ENCODE peak calls at places on chromosome 4, in four cellular contexts. One of them, this sample, is unnamed.

GRCh38 chr4:119243868-119244267 is 31.4 kb downstream of the USP53 start:
- DNase-seq in neural progenitor cell: no peak
- DNase-seq in fibroblast of pulmonary artery: no peak
- DNase-seq in stomach: no peak
- DNase-seq in this sample: no peak

GRCh38 chr4:26826721-26827120 is 33.9 kb upstream of the STIM2 start:
- DNase-seq in stomach: peak
- DNase-seq in neural progenitor cell: no peak
- DNase-seq in fibroblast of pulmonary artery: peak
- DNase-seq in this sample: no peak

GRCh38 chr4:184295206-184295605 is 77.5 kb upstream of the ENPP6 start:
- DNase-seq in stomach: no peak
- DNase-seq in neural progenitor cell: no peak
- DNase-seq in fibroblast of pulmonary artery: no peak
- DNase-seq in this sample: no peak

GRCh38 chr4:179095585-179096228 is 1653.5 kb upstream of the AGA start:
- DNase-seq in fibroblast of pulmonary artery: peak
- DNase-seq in stomach: no peak
- DNase-seq in neural progenitor cell: peak
- DNase-seq in this sample: no peak

GRCh38 chr4:80307774-80308465 is 27.6 kb upstream of the CFAP299 start:
- DNase-seq in fibroblast of pulmonary artery: peak
- DNase-seq in neural progenitor cell: peak
- DNase-seq in stomach: no peak
- DNase-seq in this sample: peak

GRCh38 chr4:68912807-68913206 is 38.8 kb downstream of the UGT2A3 start:
- DNase-seq in neural progenitor cell: no peak
- DNase-seq in stomach: no peak
- DNase-seq in fibroblast of pulmonary artery: no peak
- DNase-seq in this sample: no peak

GRCh38 chr4:69743476-69744156 is 16.8 kb downstream of the SULT1B1 start:
- DNase-seq in fibroblast of pulmonary artery: no peak
- DNase-seq in neural progenitor cell: no peak
- DNase-seq in stomach: no peak
- DNase-seq in this sample: no peak

GRCh38 chr4:152651473-152652060 is 28.2 kb downstream of the TMEM154 start:
- DNase-seq in fibroblast of pulmonary artery: no peak
- DNase-seq in neural progenitor cell: no peak
- DNase-seq in stomach: no peak
- DNase-seq in this sample: no peak

GRCh38 chr4:94758141-94758699 is 465 bp downstream of the BMPR1B start:
- DNase-seq in stomach: no peak
- DNase-seq in neural progenitor cell: peak
- DNase-seq in fibroblast of pulmonary artery: no peak
- DNase-seq in this sample: peak

GRCh38 chr4:154416183-154416543 is 75.4 kb downstream of the DCHS2 start:
- DNase-seq in neural progenitor cell: peak
- DNase-seq in fibroblast of pulmonary artery: no peak
- DNase-seq in stomach: no peak
- DNase-seq in this sample: no peak

GRCh38 chr4:156322592-156322991 is 368.9 kb upstream of the CTSO start:
- DNase-seq in stomach: no peak
- DNase-seq in neural progenitor cell: no peak
- DNase-seq in fibroblast of pulmonary artery: peak
- DNase-seq in this sample: peak

GRCh38 chr4:181503800-181504364 is 739.3 kb upstream of the TENM3 start:
- DNase-seq in fibroblast of pulmonary artery: no peak
- DNase-seq in stomach: no peak
- DNase-seq in neural progenitor cell: no peak
- DNase-seq in this sample: no peak

GRCh38 chr4:1026115-1026514 is 14.7 kb downstream of the FGFRL1 start:
- DNase-seq in fibroblast of pulmonary artery: peak
- DNase-seq in neural progenitor cell: no peak
- DNase-seq in stomach: peak
- DNase-seq in this sample: no peak

GRCh38 chr4:125314676-125315570 is at the start of gene FAT4:
- DNase-seq in stomach: peak
- DNase-seq in neural progenitor cell: peak
- DNase-seq in fibroblast of pulmonary artery: peak
- DNase-seq in this sample: peak

DNA sequence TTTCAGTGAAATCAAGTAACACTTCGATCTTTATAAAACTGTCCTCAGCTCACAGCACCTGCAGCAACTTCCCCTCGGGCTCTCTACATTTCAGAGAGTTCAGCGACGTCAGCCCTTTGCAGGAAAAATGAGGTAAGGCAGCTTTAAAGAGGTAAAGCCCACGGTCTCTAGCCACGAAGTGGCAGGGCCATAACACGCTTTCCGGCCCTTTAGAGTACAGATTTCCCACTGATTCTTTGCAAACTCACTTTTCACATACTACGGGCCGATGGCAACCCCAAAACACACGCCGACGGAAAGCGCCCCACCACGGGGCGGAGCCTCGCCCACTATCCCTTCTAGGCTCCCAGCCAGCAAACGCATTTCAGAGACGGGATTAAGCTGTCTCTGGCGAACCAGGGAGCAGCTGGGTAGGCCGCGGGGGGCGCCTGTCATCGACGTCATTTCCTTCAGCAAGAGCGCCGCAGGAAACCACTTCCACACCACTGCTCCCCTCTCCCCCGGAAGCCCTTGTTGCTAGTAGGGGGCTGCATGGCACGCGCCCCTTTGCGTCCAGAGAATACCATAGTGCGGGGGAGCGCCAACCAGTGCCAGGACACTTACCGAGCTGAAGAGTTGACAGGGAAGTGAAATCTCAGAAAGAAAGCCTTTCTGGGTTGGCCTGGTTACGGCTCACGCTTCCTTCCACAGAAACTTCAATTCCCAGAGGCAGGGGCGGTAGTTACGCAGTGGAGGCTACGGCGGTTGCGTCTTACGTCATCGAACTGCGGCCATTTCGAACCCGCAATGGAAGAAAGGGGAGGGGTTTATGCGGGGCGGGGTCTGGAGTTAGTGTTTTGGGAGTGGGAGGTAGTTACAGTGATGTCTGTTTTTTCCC is at the start of gene TRMT10A:
- DNase-seq in neural progenitor cell: peak
- DNase-seq in stomach: peak
- DNase-seq in fibroblast of pulmonary artery: peak
- DNase-seq in this sample: peak
- H3K4me3 ChIP-seq in neural progenitor cell: peak
- H3K4me3 ChIP-seq in stomach: peak
- H3K4me3 ChIP-seq in fibroblast of pulmonary artery: peak
- H3K4me3 ChIP-seq in this sample: peak

GRCh38 chr4:126916626-126917140 is 716.1 kb upstream of the INTU start:
- DNase-seq in stomach: no peak
- DNase-seq in fibroblast of pulmonary artery: peak
- DNase-seq in neural progenitor cell: no peak
- DNase-seq in this sample: peak
- TF ChIP-seq CTCF in stomach: no peak
- TF ChIP-seq CTCF in fibroblast of pulmonary artery: peak
- TF ChIP-seq CTCF in neural progenitor cell: no peak
- TF ChIP-seq CTCF in this sample: peak

DNA sequence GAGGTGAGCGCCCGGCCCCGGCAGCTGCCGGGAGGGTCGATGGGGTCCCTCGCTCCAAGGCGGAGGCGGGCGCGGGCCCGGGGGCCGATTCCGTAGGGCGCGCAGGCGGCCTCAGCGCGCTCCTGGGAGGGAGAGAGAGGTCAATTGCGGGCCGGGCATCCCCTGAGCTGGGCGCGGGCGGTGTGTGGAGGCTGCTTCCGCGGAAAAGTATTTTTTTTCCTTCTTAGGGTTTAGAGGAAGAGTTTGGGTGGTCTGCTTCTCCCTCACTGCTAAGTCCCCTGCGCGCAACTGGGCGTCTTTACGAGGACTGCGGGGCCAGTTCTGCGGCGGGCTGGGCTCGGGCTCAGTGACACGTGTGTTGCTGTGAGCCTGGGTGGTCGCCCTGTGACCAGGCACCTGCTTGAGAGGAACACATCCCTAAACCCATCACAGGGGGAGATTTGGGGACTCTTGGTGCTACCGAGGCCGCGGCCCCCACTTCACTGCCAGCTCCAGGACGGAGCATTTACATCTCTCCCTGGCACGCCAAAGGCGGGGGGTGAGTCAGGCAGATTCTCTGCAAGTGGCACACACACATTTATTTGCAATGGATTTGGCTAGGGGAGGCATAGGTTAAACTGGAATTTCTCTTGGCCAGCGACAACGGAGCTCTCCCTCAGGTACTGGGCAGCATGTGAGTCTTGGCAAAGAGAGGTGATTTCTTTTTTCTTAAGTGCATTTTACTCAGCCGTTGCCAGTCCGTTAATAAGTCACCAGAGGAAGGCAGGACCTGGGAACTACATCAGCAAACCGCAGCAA is 151.2 kb upstream of the SLC4A4 start:
- DNase-seq in stomach: peak
- DNase-seq in fibroblast of pulmonary artery: no peak
- DNase-seq in neural progenitor cell: peak
- DNase-seq in this sample: peak
- H3K4me3 ChIP-seq in stomach: peak
- H3K4me3 ChIP-seq in fibroblast of pulmonary artery: peak
- H3K4me3 ChIP-seq in neural progenitor cell: peak
- H3K4me3 ChIP-seq in this sample: peak

GRCh38 chr4:150886597-150886996 is 128.5 kb downstream of the LRBA start:
- DNase-seq in fibroblast of pulmonary artery: peak
- DNase-seq in neural progenitor cell: no peak
- DNase-seq in stomach: no peak
- DNase-seq in this sample: no peak
- TF ChIP-seq CTCF in fibroblast of pulmonary artery: no peak
- TF ChIP-seq CTCF in neural progenitor cell: no peak
- TF ChIP-seq CTCF in stomach: no peak
- TF ChIP-seq CTCF in this sample: no peak

DNA sequence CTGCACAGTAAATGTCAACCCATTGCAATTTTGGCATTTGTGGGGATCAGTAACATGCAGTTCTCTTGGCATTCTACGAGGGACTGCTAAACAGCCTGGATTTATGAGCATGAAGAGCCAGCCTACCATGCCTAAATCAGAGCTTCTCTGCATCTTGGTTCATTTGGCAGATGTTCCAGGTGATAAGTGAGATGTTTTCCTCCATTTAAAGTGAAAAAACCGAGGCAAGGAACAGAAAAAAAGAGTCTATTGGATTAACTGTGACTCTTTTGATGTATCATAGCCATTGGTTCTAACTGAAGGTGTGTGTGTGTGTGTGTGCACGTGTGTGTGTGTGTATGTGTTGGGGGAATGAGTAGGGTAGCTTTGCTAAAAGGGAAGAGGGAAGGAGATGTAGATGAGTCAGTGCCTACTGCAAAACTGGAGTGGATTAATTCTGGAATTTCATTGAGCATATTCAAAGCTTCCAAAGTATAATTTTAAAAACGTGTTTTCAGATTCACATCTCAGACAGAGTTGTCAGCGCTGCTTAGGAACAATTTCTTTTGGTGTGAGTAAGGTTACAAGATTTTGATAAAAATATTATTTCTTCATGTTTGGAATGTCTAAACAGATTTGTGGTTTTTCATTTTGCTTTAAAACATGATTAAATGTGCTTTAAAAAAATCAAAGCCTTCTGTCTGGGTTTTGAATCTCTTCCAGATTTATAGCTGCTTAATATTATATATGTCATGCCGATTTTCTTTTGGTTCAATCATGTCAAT is 123.3 kb upstream of the LNX1 start:
- DNase-seq in fibroblast of pulmonary artery: peak
- DNase-seq in neural progenitor cell: no peak
- DNase-seq in stomach: no peak
- DNase-seq in this sample: peak
- H3K4me3 ChIP-seq in fibroblast of pulmonary artery: no peak
- H3K4me3 ChIP-seq in neural progenitor cell: no peak
- H3K4me3 ChIP-seq in stomach: no peak
- H3K4me3 ChIP-seq in this sample: no peak

GRCh38 chr4:17665852-17666251 is 51.4 kb downstream of the MED28 start:
- DNase-seq in fibroblast of pulmonary artery: no peak
- DNase-seq in neural progenitor cell: no peak
- DNase-seq in stomach: no peak
- DNase-seq in this sample: no peak

GRCh38 chr4:17667253-17667652 is 52.8 kb downstream of the MED28 start:
- DNase-seq in fibroblast of pulmonary artery: no peak
- DNase-seq in stomach: no peak
- DNase-seq in neural progenitor cell: no peak
- DNase-seq in this sample: no peak

GRCh38 chr4:17662694-17663093 is 48.3 kb downstream of the MED28 start:
- DNase-seq in fibroblast of pulmonary artery: peak
- DNase-seq in neural progenitor cell: no peak
- DNase-seq in stomach: no peak
- DNase-seq in this sample: no peak

GRCh38 chr4:17665346-17665745 is 50.9 kb downstream of the MED28 start:
- DNase-seq in fibroblast of pulmonary artery: no peak
- DNase-seq in neural progenitor cell: no peak
- DNase-seq in stomach: no peak
- DNase-seq in this sample: no peak

DNA sequence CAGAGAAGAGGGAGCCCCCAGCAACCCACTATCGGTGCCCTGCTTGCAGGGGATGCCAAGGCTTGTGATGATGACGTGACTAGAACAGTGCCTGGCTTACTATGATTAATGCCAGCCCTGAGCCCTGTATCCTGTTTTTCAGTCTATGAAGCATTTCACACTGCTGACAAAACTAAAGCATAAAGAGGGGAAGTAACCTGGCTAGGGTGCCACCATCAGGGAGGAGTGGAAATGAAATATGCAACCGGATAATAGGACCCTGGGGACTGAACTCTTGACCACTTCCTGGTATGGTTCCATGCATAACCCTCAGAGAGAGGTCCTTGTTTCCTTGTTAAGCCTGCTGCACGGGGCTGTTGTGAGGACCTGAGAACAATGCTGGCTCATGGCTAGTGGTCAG is 50.3 kb downstream of the MED28 start:
- DNase-seq in neural progenitor cell: no peak
- DNase-seq in fibroblast of pulmonary artery: no peak
- DNase-seq in stomach: no peak
- DNase-seq in this sample: no peak
- TF ChIP-seq CTCF in neural progenitor cell: no peak
- TF ChIP-seq CTCF in fibroblast of pulmonary artery: no peak
- TF ChIP-seq CTCF in stomach: no peak
- TF ChIP-seq CTCF in this sample: no peak